ENCODE peak calls at places on chromosomes 7 and 10, in nine cellular contexts. S is BJ, L is prostate gland, O is adrenal gland, F is lower lobe of right lung, W is thoracic aorta, J is heart right ventricle, E is PC-9, H is transverse colon. U is an unnamed sample.

GRCh38 chr10:22271786-22272185 is 44.4 kb upstream of the COMMD3 start:
- DNase-seq in W (no peak), F (no peak), S (no peak), H (no peak), O (no peak), E (no peak), J (no peak), L (no peak), U (no peak)

GRCh38 chr7:3430588-3430987 is 129.5 kb downstream of the SDK1 start:
- DNase-seq in O (no peak), H (no peak), W (no peak), J (no peak), S (no peak), E (no peak), F (no peak), L (no peak), U (peak; percentile 49)

GRCh38 chr10:30579554-30579953 is 50.0 kb downstream of the LYZL2 start:
- DNase-seq in H (no peak), F (no peak), S (no peak), W (no peak), O (no peak), L (no peak), J (no peak), E (no peak), U (peak; percentile 42)

GRCh38 chr7:130369110-130369711 is 11.1 kb upstream of the CPA1 start:
- DNase-seq in S (no peak), L (no peak), W (no peak), O (peak; percentile 83), J (no peak), E (no peak), F (no peak), H (no peak), U (peak; percentile 25)

GRCh38 chr10:35387768-35388167 is 51.5 kb downstream of the CCNY start:
- DNase-seq in O (no peak), L (no peak), J (no peak), E (peak; percentile 62), S (no peak), W (no peak), F (no peak), H (no peak), U (no peak)

GRCh38 chr7:37758467-37758866 is 74.9 kb downstream of the GPR141 start:
- DNase-seq in S (no peak), F (no peak), L (no peak), O (no peak), W (no peak), H (no peak), E (no peak), J (no peak), U (no peak)

GRCh38 chr7:108135446-108136190 is 5.5 kb upstream of the LAMB4 start:
- DNase-seq in W (no peak), E (no peak), S (no peak), L (no peak), O (no peak), H (no peak), F (peak; percentile 57), J (no peak), U (no peak)

GRCh38 chr7:100791881-100792666 is 35.2 kb downstream of the EPHB4 start:
- DNase-seq in F (no peak), W (no peak), J (no peak), L (no peak), O (no peak), H (no peak), S (no peak), E (peak; percentile 25), U (no peak)

GRCh38 chr7:128939075-128939860 is 1.5 kb downstream of the IRF5 start:
- DNase-seq in J (no peak), F (peak; percentile 75), L (no peak), W (no peak), O (peak; percentile 54), S (no peak), H (no peak), E (no peak), U (no peak)

GRCh38 chr7:128938524-128939074 is 872 bp downstream of the IRF5 start:
- DNase-seq in J (no peak), E (no peak), F (peak; percentile 70), H (peak; percentile 55), L (no peak), W (no peak), S (no peak), O (peak; percentile 49), U (no peak)

GRCh38 chr7:128941323-128941890 is 3.7 kb downstream of the IRF5 start:
- DNase-seq in H (no peak), W (no peak), J (no peak), E (no peak), S (no peak), O (no peak), F (no peak), L (no peak), U (no peak)

GRCh38 chr7:128940494-128941322 is 3.0 kb downstream of the IRF5 start:
- DNase-seq in L (no peak), S (no peak), J (peak; percentile 69), O (peak; percentile 69), F (peak; percentile 89), E (no peak), H (peak; percentile 82), W (no peak), U (no peak)

DNA sequence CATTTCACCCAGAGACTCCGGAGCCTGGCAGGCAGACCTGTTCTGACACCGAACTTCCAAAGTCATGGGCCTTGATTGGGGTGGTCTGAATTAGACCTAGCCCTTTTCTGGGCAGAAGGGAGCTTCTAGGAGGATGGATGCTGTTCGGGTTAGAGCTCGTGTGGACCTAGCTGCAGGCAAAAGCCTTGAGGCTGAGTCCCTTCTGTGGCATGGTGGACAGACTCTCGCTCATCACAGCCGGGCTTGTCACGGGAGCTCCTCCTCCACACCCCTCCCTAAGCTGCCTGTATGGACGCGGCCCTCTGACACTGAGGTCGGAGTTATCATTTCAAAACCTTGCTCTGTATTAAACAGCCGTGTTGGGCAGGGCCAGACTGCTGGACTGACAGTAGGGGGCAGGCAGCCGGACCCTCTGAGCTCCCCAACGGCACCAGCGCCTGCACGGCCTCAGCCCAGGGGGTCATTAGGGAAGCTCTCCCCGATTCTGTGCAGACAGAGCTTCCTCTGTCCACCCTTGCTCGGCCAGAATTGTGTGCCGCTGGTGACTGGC is 2.2 kb downstream of the IRF5 start:
- DNase-seq in E (no peak), O (peak; percentile 49), S (no peak), F (peak; percentile 60), J (no peak), W (no peak), H (peak; percentile 30), L (no peak), U (no peak)
- TF ChIP-seq CTCF in E (no peak), O (no peak), S (no peak), F (no peak), J (no peak), W (no peak), H (no peak), L (no peak), U (no peak)

DNA sequence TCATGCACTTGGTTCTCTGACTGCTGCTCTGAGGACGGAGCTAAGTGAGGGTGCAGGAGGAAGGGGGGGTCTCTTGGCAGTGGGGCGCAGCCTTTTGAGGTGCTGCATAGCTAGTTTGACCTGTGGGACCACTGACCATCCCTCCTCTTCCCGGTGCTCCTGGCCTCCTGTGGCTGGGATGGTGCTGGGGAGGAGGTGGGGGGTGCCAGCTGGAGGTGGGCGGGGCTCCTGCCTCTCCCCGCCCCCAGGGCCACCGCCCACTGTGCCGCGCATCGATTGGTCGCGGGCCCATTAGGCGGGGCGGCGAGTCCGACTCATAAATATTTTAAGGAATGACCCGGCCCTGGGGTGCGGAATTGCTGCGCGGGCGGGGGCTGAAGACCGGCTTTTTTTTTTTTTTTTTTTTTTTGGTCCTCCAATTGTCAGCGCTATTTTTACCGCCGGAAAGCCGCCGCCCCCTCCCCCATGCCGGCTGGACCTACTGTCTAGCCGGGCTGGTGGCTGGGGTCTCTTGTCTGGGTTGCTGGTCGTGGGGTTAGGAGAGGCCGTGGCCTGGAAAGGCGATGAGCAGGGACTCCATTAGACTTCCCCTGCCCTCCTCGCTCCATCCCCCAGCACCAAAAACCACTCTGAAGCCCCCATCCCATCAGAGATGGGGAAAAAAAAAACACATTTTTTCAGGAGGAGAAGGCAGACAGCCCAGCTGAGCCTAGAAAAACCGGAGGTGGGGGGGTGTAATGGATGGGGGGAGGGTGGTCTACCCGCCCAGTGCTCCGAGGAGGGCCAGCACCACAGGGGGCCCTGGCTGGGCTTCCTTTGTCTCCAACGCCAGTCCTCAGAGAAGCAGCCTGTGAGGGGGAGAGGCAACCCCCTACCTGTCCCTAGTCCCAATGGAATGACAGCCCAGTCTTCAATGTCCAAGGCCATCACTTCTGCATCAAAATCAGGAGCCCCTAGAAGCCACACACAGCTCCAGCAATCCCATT is 6.4 kb downstream of the SH2B2 start:
- DNase-seq in W (no peak), S (no peak), L (no peak), J (no peak), H (no peak), E (no peak), O (no peak), F (no peak), U (no peak)
- H3K4me3 ChIP-seq in W (no peak overlapping the region), S (no peak overlapping the region), L (no peak overlapping the region), J (no peak overlapping the region), H (no peak overlapping the region), E (no peak overlapping the region), O (no peak overlapping the region), F (no peak overlapping the region), U (peak overlapping the region; percentile 22)

DNA sequence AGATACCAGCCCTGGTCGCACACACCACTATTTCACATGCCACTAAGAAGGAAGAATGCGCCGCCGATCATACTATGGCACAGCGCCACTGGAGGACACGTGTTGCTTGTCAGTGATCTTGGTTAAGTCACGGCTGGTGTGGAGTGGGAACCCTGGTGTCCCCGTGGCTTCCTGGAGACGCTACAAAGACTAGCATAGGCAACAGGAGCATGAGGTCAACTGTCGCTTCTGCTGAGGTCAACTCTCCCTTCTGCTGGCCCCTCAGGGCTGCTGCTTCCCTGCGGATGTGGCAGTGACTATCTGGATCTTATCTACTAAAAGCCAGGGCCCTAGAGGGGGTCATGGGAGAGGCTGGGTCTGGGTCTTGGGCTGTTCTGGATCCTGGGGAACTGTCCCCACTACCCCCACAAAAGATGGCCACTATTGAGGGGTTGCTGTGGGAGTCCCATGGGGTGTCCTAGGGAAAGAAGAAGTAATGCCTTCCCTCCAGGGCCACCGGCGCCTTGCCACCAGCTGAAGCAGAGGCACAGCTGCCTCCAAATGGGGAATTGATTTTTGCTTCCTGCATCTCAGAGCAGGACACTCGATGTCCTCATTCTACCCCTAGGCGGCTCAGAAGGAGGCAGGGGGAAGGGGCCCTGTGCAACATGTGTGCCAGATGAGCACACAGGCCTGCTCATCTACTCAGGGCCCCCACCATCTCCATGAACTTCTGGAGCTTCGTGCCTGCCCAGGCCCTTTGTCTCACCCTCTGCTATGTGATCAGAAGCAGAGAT is 76.6 kb upstream of the PPIF start:
- DNase-seq in L (no peak), S (no peak), F (peak; percentile 76), J (no peak), W (no peak), H (no peak), E (no peak), O (peak; percentile 84), U (no peak)
- H3K36me3 ChIP-seq in L (no peaks in the 10 kb centered on the region), S (peaks cover 6% of the 10 kb centered on the region), F (peaks cover 11% of the 10 kb centered on the region), J (no peaks in the 10 kb centered on the region), W (no peaks in the 10 kb centered on the region), H (no peaks in the 10 kb centered on the region), E (no peaks in the 10 kb centered on the region), O (no peaks in the 10 kb centered on the region), U (peaks cover 7% of the 10 kb centered on the region)

GRCh38 chr7:77985232-77985973 is 186.8 kb downstream of the PHTF2 start:
- DNase-seq in E (no peak), W (peak; percentile 23), L (no peak), H (no peak), F (no peak), O (no peak), J (no peak), S (no peak), U (no peak)

GRCh38 chr7:77985974-77986339 is 187.4 kb downstream of the PHTF2 start:
- DNase-seq in L (no peak), H (no peak), S (no peak), E (no peak), F (no peak), W (no peak), O (no peak), J (no peak), U (peak; percentile 81)

GRCh38 chr7:77993823-77994222 is 195.2 kb downstream of the PHTF2 start:
- DNase-seq in L (no peak), W (no peak), S (no peak), J (no peak), O (no peak), E (no peak), F (no peak), H (no peak), U (no peak)

GRCh38 chr7:77991656-77992055 is 193.1 kb downstream of the PHTF2 start:
- DNase-seq in L (no peak), E (no peak), O (no peak), W (no peak), J (no peak), H (no peak), F (no peak), S (no peak), U (no peak)

GRCh38 chr7:77989981-77990566 is 191.5 kb downstream of the PHTF2 start:
- DNase-seq in W (no peak), S (no peak), J (no peak), F (no peak), O (no peak), H (peak; percentile 80), L (no peak), E (peak; percentile 81), U (peak; percentile 12)
- TF ChIP-seq CTCF in W (no peak), S (no peak), J (no peak), F (no peak), O (no peak), H (no peak), L (no peak), E (no peak), U (no peak)

U was measured in cardiac muscle cell.